ENCODE peak calls at places on chromosomes 4 and X, in nine cellular contexts. H, J, N, K, C, T, U, Y and R are unnamed samples.

GRCh38 chrX:133531012-133531411 is 115.7 kb upstream of the GPC4 start:
- DNase-seq in Y (no peak), U (no peak), H (no peak), C (no peak), N (no peak), K (no peak), T (no peak), J (no peak), R (no peak)

GRCh38 chr4:8587469-8588195 is 4.9 kb upstream of the CPZ start:
- DNase-seq in C (no peak), J (no peak), N (no peak), H (no peak), Y (no peak), U (no peak), T (no peak), K (no peak), R (no peak)

GRCh38 chr4:111943796-111944203 is 201.5 kb upstream of the FAM241A start:
- DNase-seq in Y (no peak), U (no peak), K (peak; percentile 54), N (peak; percentile 39), T (no peak), H (peak; percentile 50), J (peak; percentile 78), C (peak; percentile 24), R (peak; percentile 3)

GRCh38 chrX:118216086-118216485 is 99.5 kb upstream of the KLHL13 start:
- DNase-seq in N (no peak), Y (no peak), J (no peak), H (no peak), U (no peak), T (no peak), K (no peak), C (no peak), R (no peak)

GRCh38 chrX:16429391-16429790 is 220.6 kb upstream of the S100G start:
- DNase-seq in K (no peak), T (no peak), Y (no peak), H (no peak), J (no peak), N (no peak), U (no peak), C (no peak), R (no peak)

GRCh38 chr4:158895797-158896442 is 127.1 kb downstream of the FNIP2 start:
- DNase-seq in U (no peak), H (no peak), K (peak; percentile 18), C (no peak), N (peak; percentile 8), J (peak; percentile 63), T (no peak), Y (no peak), R (no peak)

GRCh38 chr4:22170353-22170752 is 221.8 kb upstream of the KCNIP4 start:
- DNase-seq in J (peak; percentile 58), Y (no peak), C (no peak), N (no peak), H (no peak), U (no peak), T (no peak), K (no peak), R (no peak)

GRCh38 chrX:93422693-93423092 is 250.7 kb downstream of the NAP1L3 start:
- DNase-seq in Y (no peak), U (no peak), J (peak; percentile 12), K (peak; percentile 9), H (peak; percentile 3), C (no peak), T (no peak), N (no peak), R (no peak)

GRCh38 chr4:67770422-67770821 is 16.2 kb upstream of the GNRHR start:
- DNase-seq in T (no peak), K (no peak), N (peak; percentile 31), J (peak; percentile 88), C (no peak), U (no peak), Y (no peak), H (no peak), R (no peak)

GRCh38 chr4:158801066-158801465 is 32.2 kb downstream of the FNIP2 start:
- DNase-seq in T (no peak), U (no peak), N (no peak), H (no peak), Y (no peak), J (no peak), K (no peak), C (no peak), R (no peak)

DNA sequence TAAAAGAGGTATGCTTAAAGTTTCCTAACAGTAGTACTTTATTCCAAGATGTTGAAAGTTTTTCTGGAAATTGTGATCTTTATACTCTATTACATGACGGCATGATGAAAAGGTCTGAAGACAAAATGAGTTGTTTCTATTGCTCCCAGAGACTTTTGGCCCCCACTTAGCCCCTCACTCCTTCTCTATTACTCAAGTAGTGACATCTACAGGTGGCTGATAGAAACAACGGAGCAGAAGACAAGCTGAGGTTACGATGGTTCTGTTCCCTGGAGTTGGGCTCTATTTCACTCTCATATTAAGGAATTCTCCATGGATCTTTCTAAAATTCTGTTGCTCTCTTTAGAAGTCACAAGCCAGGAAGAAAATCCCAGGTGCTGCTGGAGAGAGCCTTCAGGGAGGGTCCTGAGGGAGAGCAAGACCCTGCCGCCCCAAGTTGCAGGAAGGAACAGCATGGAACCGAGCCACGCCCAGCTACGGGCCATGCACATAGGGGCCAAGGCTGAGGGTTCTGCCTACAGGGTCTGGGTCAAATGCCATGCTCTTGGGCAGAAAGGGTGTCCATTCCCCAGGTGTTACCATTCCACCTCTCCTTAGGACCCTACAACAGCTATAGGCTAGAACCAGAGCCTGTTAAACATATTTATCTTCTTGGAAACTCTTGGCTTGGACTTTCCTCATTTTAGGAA is 22.7 kb downstream of the RPL9 start:
- DNase-seq in N (no peak), T (no peak), K (no peak), Y (no peak), J (no peak), U (no peak), C (no peak), H (no peak), R (no peak)
- TF ChIP-seq CTCF in N (no peak), T (no peak), K (no peak), Y (no peak), J (no peak), U (no peak), C (peak; percentile 37), H (no peak), R (no peak)

GRCh38 chrX:25531096-25531495 is 515.3 kb upstream of the ARX start:
- DNase-seq in H (no peak), J (peak; percentile 16), K (no peak), U (no peak), Y (no peak), T (no peak), C (no peak), N (no peak), R (no peak)
- TF ChIP-seq CTCF in H (no peak), J (no peak), K (no peak), U (no peak), Y (no peak), T (no peak), C (no peak), N (no peak), R (no peak)

GRCh38 chrX:53047228-53047627 is 1.4 kb upstream of the GPR173 start:
- DNase-seq in J (no peak), H (no peak), Y (no peak), N (no peak), C (no peak), U (no peak), K (no peak), T (no peak), R (no peak)
- TF ChIP-seq CTCF in J (no peak), H (no peak), Y (no peak), N (peak; percentile 29), C (peak; percentile 26), U (peak; percentile 63), K (peak; percentile 36), T (peak; percentile 48), R (no peak)

GRCh38 chr4:30862176-30862575 is 142.0 kb downstream of the PCDH7 start:
- DNase-seq in H (no peak), K (no peak), J (no peak), U (no peak), N (no peak), Y (no peak), T (no peak), C (no peak), R (no peak)

GRCh38 chr4:30856795-30857564 is 136.8 kb downstream of the PCDH7 start:
- DNase-seq in K (no peak), U (no peak), T (no peak), H (no peak), Y (no peak), C (no peak), J (no peak), N (no peak), R (no peak)

GRCh38 chr4:30865676-30866075 is 145.5 kb downstream of the PCDH7 start:
- DNase-seq in H (no peak), J (no peak), U (no peak), Y (no peak), K (no peak), N (no peak), T (no peak), C (no peak), R (no peak)

GRCh38 chr4:30863031-30863430 is 142.9 kb downstream of the PCDH7 start:
- DNase-seq in T (no peak), K (no peak), N (no peak), U (no peak), J (peak; percentile 20), C (no peak), H (no peak), Y (no peak), R (no peak)

DNA sequence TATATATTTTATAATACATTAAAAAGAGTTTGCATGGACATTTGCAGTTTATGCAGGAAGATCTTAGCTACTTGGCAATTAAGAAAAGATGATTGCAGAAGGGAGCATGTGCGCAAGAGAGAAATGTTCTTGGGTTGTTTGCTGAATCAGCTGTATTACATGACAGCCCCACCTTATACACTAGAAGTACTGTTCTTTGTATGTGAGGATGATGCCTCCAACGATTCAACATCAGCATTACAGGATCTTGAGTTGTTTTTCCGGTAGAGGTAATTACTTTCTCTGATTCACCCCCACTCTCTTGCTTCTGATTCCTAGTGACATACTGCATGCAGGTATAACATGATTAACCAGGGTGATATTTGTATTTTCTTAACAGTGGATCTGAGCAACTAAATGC is 140.8 kb downstream of the PCDH7 start:
- DNase-seq in N (no peak), J (peak; percentile 85), K (no peak), T (no peak), C (no peak), H (no peak), Y (no peak), U (no peak), R (no peak)
- TF ChIP-seq CTCF in N (no peak), J (no peak), K (no peak), T (no peak), C (no peak), H (no peak), Y (no peak), U (no peak), R (no peak)